ENCODE peak calls at places on chromosomes 13 and 19, in five cellular contexts. One of them, this sample, is unnamed.

GRCh38 chr19:12884202-12884601 is 2.8 kb downstream of the KLF1 start:
- DNase-seq in osteoblast: peak; percentile 50
- DNase-seq in natural killer cell: no peak
- DNase-seq in neural crest cell: no peak
- DNase-seq in AG09319: no peak
- DNase-seq in this sample: no peak

GRCh38 chr13:87570669-87571068 is 100.5 kb upstream of the SLITRK5 start:
- DNase-seq in osteoblast: no peak
- DNase-seq in natural killer cell: no peak
- DNase-seq in neural crest cell: no peak
- DNase-seq in AG09319: no peak
- DNase-seq in this sample: no peak

GRCh38 chr19:27740396-27740795 is 1472.6 kb downstream of the UQCRFS1 start:
- DNase-seq in osteoblast: no peak
- DNase-seq in natural killer cell: no peak
- DNase-seq in neural crest cell: no peak
- DNase-seq in AG09319: no peak
- DNase-seq in this sample: no peak

GRCh38 chr13:93848247-93848646 is 621.6 kb downstream of the GPC6 start:
- DNase-seq in osteoblast: no peak
- DNase-seq in natural killer cell: no peak
- DNase-seq in neural crest cell: no peak
- DNase-seq in AG09319: no peak
- DNase-seq in this sample: no peak

GRCh38 chr13:36862002-36862706 is 43.1 kb downstream of the RFXAP start:
- DNase-seq in osteoblast: no peak
- DNase-seq in natural killer cell: no peak
- DNase-seq in neural crest cell: no peak
- DNase-seq in AG09319: no peak
- DNase-seq in this sample: no peak

GRCh38 chr13:50910483-50910805 is 853 bp downstream of the RNASEH2B start:
- DNase-seq in osteoblast: peak; percentile 79
- DNase-seq in natural killer cell: no peak
- DNase-seq in neural crest cell: peak; percentile 30
- DNase-seq in AG09319: no peak
- DNase-seq in this sample: peak; percentile 50

GRCh38 chr13:47004022-47004421 is 107.2 kb upstream of the HTR2A start:
- DNase-seq in osteoblast: no peak
- DNase-seq in natural killer cell: no peak
- DNase-seq in neural crest cell: no peak
- DNase-seq in AG09319: no peak
- DNase-seq in this sample: no peak

GRCh38 chr19:48746738-48747575 is at the start of gene IZUMO1:
- DNase-seq in osteoblast: peak; percentile 99
- DNase-seq in natural killer cell: no peak
- DNase-seq in neural crest cell: peak; percentile 77
- DNase-seq in AG09319: peak; percentile 55
- DNase-seq in this sample: peak; percentile 87

GRCh38 chr19:49106648-49107135 is 7.5 kb upstream of the LIN7B start:
- DNase-seq in osteoblast: peak; percentile 92
- DNase-seq in natural killer cell: peak; percentile 52
- DNase-seq in neural crest cell: peak; percentile 63
- DNase-seq in AG09319: no peak
- DNase-seq in this sample: peak; percentile 84

GRCh38 chr13:24512208-24513068 is at the start of gene PARP4:
- DNase-seq in osteoblast: peak; percentile 94
- DNase-seq in natural killer cell: peak; percentile 65
- DNase-seq in neural crest cell: peak; percentile 53
- DNase-seq in AG09319: no peak
- DNase-seq in this sample: peak; percentile 76
- TF ChIP-seq CTCF in osteoblast: no peak
- TF ChIP-seq CTCF in natural killer cell: no peak
- TF ChIP-seq CTCF in neural crest cell: peak; percentile 34
- TF ChIP-seq CTCF in AG09319: no peak
- TF ChIP-seq CTCF in this sample: no peak

GRCh38 chr13:110444226-110444653 is 117.3 kb downstream of the RAB20 start:
- DNase-seq in osteoblast: peak; percentile 67
- DNase-seq in natural killer cell: no peak
- DNase-seq in neural crest cell: no peak
- DNase-seq in AG09319: no peak
- DNase-seq in this sample: no peak
- TF ChIP-seq CTCF in osteoblast: peak; percentile 47
- TF ChIP-seq CTCF in natural killer cell: no peak
- TF ChIP-seq CTCF in neural crest cell: no peak
- TF ChIP-seq CTCF in AG09319: peak; percentile 44
- TF ChIP-seq CTCF in this sample: no peak

DNA sequence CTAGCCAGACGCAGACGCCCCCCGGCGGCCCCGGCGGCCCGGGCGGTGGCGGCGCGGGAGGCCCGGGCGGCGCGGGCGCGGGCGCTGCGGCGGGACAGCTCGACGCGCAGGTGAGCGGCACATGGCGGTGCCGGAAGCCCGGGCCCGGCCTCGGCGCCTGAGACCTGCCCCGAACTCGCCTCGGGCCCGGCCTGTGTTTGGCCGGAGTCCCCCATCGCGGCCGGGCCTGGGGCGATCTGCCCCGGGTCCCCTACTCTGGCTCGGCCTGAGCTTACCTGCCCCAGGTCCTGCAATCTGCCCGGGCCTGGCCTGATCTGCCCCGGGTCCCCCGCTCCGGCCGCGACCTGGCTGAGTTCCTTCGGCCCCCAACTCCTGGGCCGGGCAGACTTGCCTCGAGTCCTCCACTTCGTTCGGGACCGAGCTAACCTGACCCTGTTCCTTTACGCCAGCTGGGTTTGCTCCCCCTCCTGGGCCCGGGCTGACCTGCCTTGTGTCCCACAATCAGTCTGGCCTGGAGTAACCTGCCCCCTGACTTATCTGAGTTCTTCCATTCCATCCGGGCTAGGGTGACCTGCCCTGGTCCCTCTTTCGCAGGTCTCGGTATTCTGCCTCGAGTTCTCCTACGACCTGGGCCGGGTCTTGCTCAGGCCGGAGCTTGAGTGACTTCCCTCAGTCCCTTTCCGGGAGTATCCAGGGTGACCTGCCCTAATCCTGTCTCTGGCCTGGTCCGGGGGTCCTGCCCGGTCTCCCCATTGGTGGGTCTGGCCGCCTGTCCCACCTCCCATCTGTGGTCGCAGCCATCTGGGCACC is 777 bp downstream of the UPF1 start:
- DNase-seq in osteoblast: peak; percentile 89
- DNase-seq in natural killer cell: no peak
- DNase-seq in neural crest cell: no peak
- DNase-seq in AG09319: no peak
- DNase-seq in this sample: peak; percentile 47
- TF ChIP-seq CTCF in osteoblast: peak; percentile 26
- TF ChIP-seq CTCF in natural killer cell: no peak
- TF ChIP-seq CTCF in neural crest cell: no peak
- TF ChIP-seq CTCF in AG09319: peak; percentile 31
- TF ChIP-seq CTCF in this sample: no peak

GRCh38 chr13:45742985-45743384 is 40.9 kb downstream of the CBY2 start:
- DNase-seq in osteoblast: no peak
- DNase-seq in natural killer cell: no peak
- DNase-seq in neural crest cell: no peak
- DNase-seq in AG09319: no peak
- DNase-seq in this sample: no peak

DNA sequence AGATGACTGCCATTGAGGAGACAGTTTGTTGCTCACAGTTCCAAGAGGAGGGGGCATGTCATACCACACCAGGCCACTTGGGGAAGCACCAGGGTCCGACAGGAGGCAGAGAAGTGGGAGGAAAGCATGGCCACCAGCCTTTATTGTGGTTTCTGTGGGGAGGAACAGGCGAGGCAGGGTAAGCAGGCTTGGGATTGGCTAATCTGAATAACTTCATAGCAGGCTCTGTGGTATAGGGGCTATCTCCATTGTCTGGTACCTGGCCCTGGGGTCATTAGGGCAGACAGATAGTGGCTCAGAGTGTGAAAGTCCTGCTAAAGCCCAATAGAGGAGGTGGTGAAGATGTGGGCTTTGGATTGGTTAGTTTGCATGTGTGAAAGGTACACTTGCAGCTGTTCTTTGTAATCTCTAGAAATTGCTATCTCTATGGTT is 35.5 kb downstream of the CBY2 start:
- DNase-seq in osteoblast: no peak
- DNase-seq in natural killer cell: no peak
- DNase-seq in neural crest cell: no peak
- DNase-seq in AG09319: no peak
- DNase-seq in this sample: peak; percentile 28
- TF ChIP-seq CTCF in osteoblast: peak; percentile 14
- TF ChIP-seq CTCF in natural killer cell: no peak
- TF ChIP-seq CTCF in neural crest cell: no peak
- TF ChIP-seq CTCF in AG09319: no peak
- TF ChIP-seq CTCF in this sample: peak; percentile 47

GRCh38 chr13:101945435-101945834 is 456.4 kb downstream of the FGF14 start:
- DNase-seq in osteoblast: no peak
- DNase-seq in natural killer cell: no peak
- DNase-seq in neural crest cell: no peak
- DNase-seq in AG09319: no peak
- DNase-seq in this sample: peak; percentile 19
- TF ChIP-seq CTCF in osteoblast: peak; percentile 6
- TF ChIP-seq CTCF in natural killer cell: no peak
- TF ChIP-seq CTCF in neural crest cell: no peak
- TF ChIP-seq CTCF in AG09319: no peak
- TF ChIP-seq CTCF in this sample: no peak

DNA sequence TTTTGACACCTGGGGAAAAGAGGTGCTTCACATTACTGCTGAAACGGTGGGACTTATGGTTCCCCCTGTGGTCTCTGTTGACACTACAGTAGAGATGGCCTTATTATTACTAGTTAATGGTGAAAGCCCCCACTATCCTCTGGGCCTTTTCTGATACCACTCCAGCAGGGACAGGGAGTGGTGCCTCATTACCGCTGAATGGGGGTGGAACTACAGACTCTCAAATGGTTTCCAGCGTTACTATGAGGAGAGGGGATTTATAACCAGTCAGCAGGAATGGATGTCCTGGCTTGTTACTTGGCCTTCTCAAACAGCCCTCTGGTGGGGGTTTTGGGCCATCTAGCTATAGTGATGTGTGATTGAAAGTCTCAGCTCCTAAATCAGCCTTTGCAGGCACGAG is 96.7 kb upstream of the DIAPH3 start:
- DNase-seq in osteoblast: no peak
- DNase-seq in natural killer cell: no peak
- DNase-seq in neural crest cell: no peak
- DNase-seq in AG09319: no peak
- DNase-seq in this sample: no peak
- TF ChIP-seq CTCF in osteoblast: no peak
- TF ChIP-seq CTCF in natural killer cell: peak; percentile 13
- TF ChIP-seq CTCF in neural crest cell: peak; percentile 33
- TF ChIP-seq CTCF in AG09319: no peak
- TF ChIP-seq CTCF in this sample: no peak

GRCh38 chr19:4138445-4138844 is 14.5 kb upstream of the MAP2K2 start:
- DNase-seq in osteoblast: no peak
- DNase-seq in natural killer cell: no peak
- DNase-seq in neural crest cell: no peak
- DNase-seq in AG09319: no peak
- DNase-seq in this sample: no peak

GRCh38 chr19:4136680-4137088 is 12.8 kb upstream of the MAP2K2 start:
- DNase-seq in osteoblast: no peak
- DNase-seq in natural killer cell: no peak
- DNase-seq in neural crest cell: no peak
- DNase-seq in AG09319: no peak
- DNase-seq in this sample: no peak

GRCh38 chr19:4130635-4131438 is 6.9 kb upstream of the MAP2K2 start:
- DNase-seq in osteoblast: peak; percentile 78
- DNase-seq in natural killer cell: no peak
- DNase-seq in neural crest cell: no peak
- DNase-seq in AG09319: peak; percentile 24
- DNase-seq in this sample: no peak

GRCh38 chr19:4139614-4140236 is 13.7 kb upstream of the CREB3L3 start:
- DNase-seq in osteoblast: peak; percentile 90
- DNase-seq in natural killer cell: peak; percentile 88
- DNase-seq in neural crest cell: peak; percentile 87
- DNase-seq in AG09319: no peak
- DNase-seq in this sample: peak; percentile 92

GRCh38 chr19:4134351-4134750 is 10.4 kb upstream of the MAP2K2 start:
- DNase-seq in osteoblast: peak; percentile 77
- DNase-seq in natural killer cell: no peak
- DNase-seq in neural crest cell: no peak
- DNase-seq in AG09319: no peak
- DNase-seq in this sample: no peak
- TF ChIP-seq CTCF in osteoblast: no peak
- TF ChIP-seq CTCF in natural killer cell: no peak
- TF ChIP-seq CTCF in neural crest cell: no peak
- TF ChIP-seq CTCF in AG09319: no peak
- TF ChIP-seq CTCF in this sample: no peak

DNA sequence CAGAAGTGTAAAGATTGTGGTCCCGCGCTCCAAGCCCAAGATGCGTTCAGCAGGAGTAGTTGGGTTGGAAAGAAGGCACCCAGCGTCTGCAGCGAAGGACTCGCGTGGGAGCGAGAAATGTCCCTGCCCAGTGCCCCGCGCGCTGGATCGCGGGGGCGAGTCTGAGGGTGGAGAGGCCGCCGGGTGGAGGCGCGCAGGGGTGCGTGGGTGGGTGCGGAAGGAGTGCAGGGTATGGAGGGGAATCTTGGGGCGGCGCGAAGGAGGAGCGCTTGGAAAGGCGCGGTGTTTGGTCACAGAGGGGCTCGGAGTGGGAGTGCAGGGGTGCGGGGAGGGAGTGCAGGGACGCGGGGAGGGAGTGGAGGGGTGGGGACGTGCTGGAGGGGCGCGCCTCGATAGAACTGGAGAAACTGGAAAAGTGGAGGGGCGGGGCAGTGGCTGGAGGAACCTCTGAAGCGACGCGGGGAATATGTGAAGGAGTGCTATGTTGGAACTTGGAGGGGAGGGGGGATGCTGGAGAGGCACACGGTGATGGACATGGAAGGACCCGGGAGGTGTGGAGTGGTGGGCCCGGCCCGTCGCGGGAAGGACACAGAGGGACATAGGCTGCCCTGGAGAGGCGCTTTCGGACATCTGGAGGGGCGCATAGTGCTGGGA is 21.1 kb upstream of the SGCG start:
- DNase-seq in osteoblast: no peak
- DNase-seq in natural killer cell: no peak
- DNase-seq in neural crest cell: peak; percentile 17
- DNase-seq in AG09319: no peak
- DNase-seq in this sample: peak; percentile 21
- TF ChIP-seq CTCF in osteoblast: no peak
- TF ChIP-seq CTCF in natural killer cell: no peak
- TF ChIP-seq CTCF in neural crest cell: peak; percentile 31
- TF ChIP-seq CTCF in AG09319: no peak
- TF ChIP-seq CTCF in this sample: peak; percentile 44

GRCh38 chr19:15072930-15073647 is 8.9 kb upstream of the OR1I1 start:
- DNase-seq in osteoblast: peak; percentile 23
- DNase-seq in natural killer cell: no peak
- DNase-seq in neural crest cell: no peak
- DNase-seq in AG09319: no peak
- DNase-seq in this sample: no peak
- TF ChIP-seq CTCF in osteoblast: no peak
- TF ChIP-seq CTCF in natural killer cell: no peak
- TF ChIP-seq CTCF in neural crest cell: peak; percentile 28
- TF ChIP-seq CTCF in AG09319: no peak
- TF ChIP-seq CTCF in this sample: no peak

GRCh38 chr19:34838248-34838647 is 65.2 kb upstream of the ZNF599 start:
- DNase-seq in osteoblast: no peak
- DNase-seq in natural killer cell: no peak
- DNase-seq in neural crest cell: no peak
- DNase-seq in AG09319: no peak
- DNase-seq in this sample: no peak
- TF ChIP-seq CTCF in osteoblast: no peak
- TF ChIP-seq CTCF in natural killer cell: no peak
- TF ChIP-seq CTCF in neural crest cell: no peak
- TF ChIP-seq CTCF in AG09319: no peak
- TF ChIP-seq CTCF in this sample: no peak

This sample was measured in glutamatergic neuron.